ENCODE peak calls at places on chromosomes 3 and 15, in seven cellular contexts. J is transverse colon, I is tibial nerve, W is suprapubic skin, K is A549, Q is ovary, X is H1. C is an unnamed sample.

GRCh38 chr15:28022181-28022580 is 76.9 kb downstream of the OCA2 start:
- DNase-seq in J (no peak), I (no peak), W (no peak), K (no peak), Q (no peak), X (no peak), C (no peak)

GRCh38 chr15:32766101-32766500 is 48.3 kb downstream of the GREM1 start:
- DNase-seq in J (no peak), I (no peak), W (no peak), K (no peak), Q (no peak), X (no peak), C (no peak)

GRCh38 chr3:156751461-156752025 is 74.6 kb upstream of the LEKR1 start:
- DNase-seq in J (peak; percentile 8), I (peak; percentile 42), W (peak; percentile 85), K (no peak), Q (peak; percentile 18), X (peak; percentile 66), C (no peak)

GRCh38 chr3:177443469-177443868 is 246.2 kb upstream of the TBL1XR1 start:
- DNase-seq in J (no peak), I (no peak), W (no peak), K (no peak), Q (no peak), X (no peak), C (no peak)

GRCh38 chr3:134312072-134312872 is 61.6 kb upstream of the RYK start:
- DNase-seq in J (no peak), I (peak; percentile 26), W (no peak), K (no peak), Q (no peak), X (no peak), C (peak; percentile 79)

GRCh38 chr3:185361920-185362319 is 1.0 kb upstream of the MAP3K13 start:
- DNase-seq in J (no peak), I (no peak), W (no peak), K (no peak), Q (no peak), X (no peak), C (no peak)

GRCh38 chr3:25447285-25447684 is 19.2 kb downstream of the RARB start:
- DNase-seq in J (no peak), I (no peak), W (no peak), K (no peak), Q (no peak), X (no peak), C (no peak)

GRCh38 chr3:128323206-128324081 is 143.2 kb downstream of the DNAJB8 start:
- DNase-seq in J (no peak), I (no peak), W (no peak), K (no peak), Q (no peak), X (no peak), C (peak; percentile 69)

GRCh38 chr15:41881925-41882688 is 11.7 kb downstream of the SPTBN5 start:
- DNase-seq in J (peak; percentile 42), I (no peak), W (no peak), K (no peak), Q (peak; percentile 43), X (no peak), C (peak; percentile 48)

GRCh38 chr3:156449712-156450574 is 105.0 kb downstream of the SSR3 start:
- DNase-seq in J (no peak), I (peak; percentile 32), W (no peak), K (peak; percentile 28), Q (no peak), X (no peak), C (no peak)

GRCh38 chr3:113602256-113602655 is 69.9 kb downstream of the SIDT1 start:
- DNase-seq in J (no peak), I (no peak), W (no peak), K (no peak), Q (no peak), X (no peak), C (no peak)

GRCh38 chr15:93173369-93173768 is 84.4 kb upstream of the RGMA start:
- DNase-seq in J (no peak), I (no peak), W (no peak), K (no peak), Q (no peak), X (no peak), C (no peak)

GRCh38 chr3:132625613-132626012 is 28.5 kb downstream of the ACKR4 start:
- DNase-seq in J (no peak), I (no peak), W (no peak), K (no peak), Q (no peak), X (no peak), C (no peak)

GRCh38 chr15:69224383-69224782 is 63.9 kb downstream of the GLCE start:
- DNase-seq in J (peak; percentile 73), I (no peak), W (no peak), K (no peak), Q (no peak), X (no peak), C (peak; percentile 58)
- TF ChIP-seq EP300 in J (no peak), I (no peak), W (no peak), K (no peak), Q (no peak), X (no peak), C (no peak)

GRCh38 chr3:44424758-44425157 is 52.7 kb downstream of the ZNF445 start:
- DNase-seq in J (no peak), I (no peak), W (no peak), K (no peak), Q (no peak), X (no peak), C (no peak)
- TF ChIP-seq POLR2A in J (no peak), I (no peak), W (no peak), K (no peak), Q (no peak), X (no peak), C (no peak)

DNA sequence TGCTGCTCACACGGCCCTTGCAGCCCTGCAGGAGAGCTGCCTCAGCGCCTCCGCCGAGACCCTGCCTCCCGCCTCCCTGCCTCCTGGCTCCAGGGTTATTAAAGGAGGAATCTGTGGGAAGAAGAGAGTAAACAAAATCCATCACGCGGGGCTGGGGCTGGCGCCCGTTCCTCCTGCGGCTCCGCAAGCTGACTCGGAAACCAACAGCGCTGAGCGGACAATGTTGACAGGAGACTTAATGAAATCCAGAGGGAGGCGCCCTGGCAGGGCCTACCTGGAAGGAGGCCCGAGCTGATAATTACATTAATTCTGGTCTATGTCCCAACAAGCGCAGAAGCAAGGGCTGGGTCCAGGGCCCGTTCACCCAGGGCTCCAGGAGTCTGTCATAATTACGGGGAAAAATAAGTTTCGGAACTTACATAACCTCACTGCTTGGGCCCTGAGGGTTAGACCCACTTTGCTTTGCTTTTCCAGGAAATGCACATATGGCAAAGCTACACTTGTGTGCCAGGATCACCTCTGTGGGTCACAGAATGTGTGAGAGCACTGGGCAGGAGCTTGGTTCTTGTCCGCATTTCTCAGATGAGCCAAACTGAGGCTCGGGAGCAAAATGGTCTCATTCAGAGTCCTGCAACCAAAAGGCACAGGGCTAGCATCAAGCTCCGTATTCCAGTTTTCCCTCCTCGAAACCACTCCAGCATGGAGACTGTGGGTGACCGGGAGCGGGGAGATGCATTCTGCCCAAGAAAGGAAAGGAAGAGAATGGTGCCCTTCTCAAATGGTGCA is 43.8 kb upstream of the SLC6A6 start:
- DNase-seq in J (peak; percentile 48), I (peak; percentile 21), W (peak; percentile 87), K (no peak), Q (peak; percentile 86), X (no peak), C (peak; percentile 86)
- TF ChIP-seq CTCF in J (no peak), I (no peak), W (no peak), K (no peak), Q (no peak), X (peak; percentile 9), C (no peak)

DNA sequence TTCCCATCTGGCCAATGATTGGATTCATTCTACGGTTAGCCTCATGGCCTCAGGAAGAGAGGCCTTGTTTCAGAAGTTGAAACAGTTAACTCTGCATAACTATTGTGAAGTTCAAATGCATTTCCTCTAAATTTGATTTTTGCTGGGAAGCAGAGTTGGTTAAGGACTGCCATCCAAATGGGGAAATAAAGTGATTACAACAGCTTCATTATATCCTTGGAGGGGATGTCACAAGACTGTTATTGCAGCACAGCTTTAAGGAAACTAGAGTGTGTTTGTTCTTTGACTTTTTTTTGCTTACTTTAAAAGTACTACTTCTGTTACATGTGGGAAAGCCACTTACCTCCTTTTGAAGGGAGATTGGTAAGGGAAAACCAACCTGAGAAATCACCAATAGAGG is 164.8 kb downstream of the AKAP13 start:
- DNase-seq in J (no peak), I (peak; percentile 61), W (no peak), K (no peak), Q (no peak), X (no peak), C (no peak)
- TF ChIP-seq EP300 in J (no peak), I (peak; percentile 94), W (no peak), K (no peak), Q (peak; percentile 57), X (no peak), C (no peak)

GRCh38 chr3:39413691-39414420 is 7.3 kb downstream of the RPSA start:
- DNase-seq in J (no peak), I (no peak), W (no peak), K (no peak), Q (no peak), X (no peak), C (no peak)
- TF ChIP-seq POLR2A in J (no peak), I (no peak), W (no peak), K (no peak), Q (no peak), X (peak; percentile 92), C (no peak)

C was measured in stomach.